ENCODE peak calls at places on chromosomes 5 and 9, in nine cellular contexts. One of them, this sample, is unnamed.
A peak's percentile ranks its signal among the peaks of the same experiment; 100 is the strongest.

GRCh38 chr5:79436224-79436623 is 77.7 kb downstream of the HOMER1 start:
- DNase-seq in HCT116: no peak
- DNase-seq in NCI-H1694 treated with DMSO at 0.1 percent for 48 hours: no peak
- DNase-seq in stimulated activated CD4-positive, alpha-beta T cell treated with anti-CD3 and anti-CD28 coated beads, Interleukin-1b, Interleukin-23, amount 100 ng/mL, for 1 hour: no peak
- DNase-seq in head of caudate nucleus: no peak
- DNase-seq in AG09319: no peak
- DNase-seq in COR-L47: no peak
- DNase-seq in HCEC 1CT: peak; percentile 87
- DNase-seq in GM23338: peak; percentile 8
- DNase-seq in this sample: no peak

GRCh38 chr9:137234055-137234697 is 3.5 kb downstream of the SLC34A3 start:
- DNase-seq in head of caudate nucleus: no peak
- DNase-seq in HCT116: no peak
- DNase-seq in stimulated activated CD4-positive, alpha-beta T cell treated with anti-CD3 and anti-CD28 coated beads, Interleukin-1b, Interleukin-23, amount 100 ng/mL, for 1 hour: no peak
- DNase-seq in HCEC 1CT: no peak
- DNase-seq in COR-L47: no peak
- DNase-seq in AG09319: no peak
- DNase-seq in NCI-H1694 treated with DMSO at 0.1 percent for 48 hours: no peak
- DNase-seq in GM23338: no peak
- DNase-seq in this sample: no peak

GRCh38 chr9:124258765-124259272 is 1.1 kb downstream of the NEK6 start:
- DNase-seq in COR-L47: no peak
- DNase-seq in AG09319: no peak
- DNase-seq in GM23338: peak; percentile 58
- DNase-seq in HCEC 1CT: no peak
- DNase-seq in HCT116: no peak
- DNase-seq in NCI-H1694 treated with DMSO at 0.1 percent for 48 hours: no peak
- DNase-seq in head of caudate nucleus: no peak
- DNase-seq in stimulated activated CD4-positive, alpha-beta T cell treated with anti-CD3 and anti-CD28 coated beads, Interleukin-1b, Interleukin-23, amount 100 ng/mL, for 1 hour: no peak
- DNase-seq in this sample: no peak

GRCh38 chr9:76313771-76314170 is 80.5 kb downstream of the RFK start:
- DNase-seq in stimulated activated CD4-positive, alpha-beta T cell treated with anti-CD3 and anti-CD28 coated beads, Interleukin-1b, Interleukin-23, amount 100 ng/mL, for 1 hour: no peak
- DNase-seq in AG09319: no peak
- DNase-seq in HCEC 1CT: no peak
- DNase-seq in HCT116: no peak
- DNase-seq in NCI-H1694 treated with DMSO at 0.1 percent for 48 hours: no peak
- DNase-seq in head of caudate nucleus: no peak
- DNase-seq in GM23338: no peak
- DNase-seq in COR-L47: no peak
- DNase-seq in this sample: no peak

GRCh38 chr5:69415584-69415958 is 655 bp downstream of the MARVELD2 start:
- DNase-seq in AG09319: no peak
- DNase-seq in NCI-H1694 treated with DMSO at 0.1 percent for 48 hours: no peak
- DNase-seq in GM23338: peak; percentile 51
- DNase-seq in stimulated activated CD4-positive, alpha-beta T cell treated with anti-CD3 and anti-CD28 coated beads, Interleukin-1b, Interleukin-23, amount 100 ng/mL, for 1 hour: no peak
- DNase-seq in HCEC 1CT: no peak
- DNase-seq in HCT116: peak; percentile 7
- DNase-seq in COR-L47: peak; percentile 38
- DNase-seq in head of caudate nucleus: no peak
- DNase-seq in this sample: no peak

GRCh38 chr5:18314192-18314778 is 680.0 kb downstream of the TAF11L14 start:
- DNase-seq in HCT116: peak; percentile 6
- DNase-seq in GM23338: peak; percentile 44
- DNase-seq in NCI-H1694 treated with DMSO at 0.1 percent for 48 hours: peak; percentile 58
- DNase-seq in stimulated activated CD4-positive, alpha-beta T cell treated with anti-CD3 and anti-CD28 coated beads, Interleukin-1b, Interleukin-23, amount 100 ng/mL, for 1 hour: no peak
- DNase-seq in COR-L47: peak; percentile 16
- DNase-seq in AG09319: no peak
- DNase-seq in head of caudate nucleus: no peak
- DNase-seq in HCEC 1CT: peak; percentile 2
- DNase-seq in this sample: no peak

GRCh38 chr5:80672140-80672736 is 17.5 kb upstream of the DHFR start:
- DNase-seq in head of caudate nucleus: peak; percentile 60
- DNase-seq in COR-L47: peak; percentile 60
- DNase-seq in HCT116: peak; percentile 54
- DNase-seq in AG09319: peak; percentile 44
- DNase-seq in HCEC 1CT: peak; percentile 62
- DNase-seq in stimulated activated CD4-positive, alpha-beta T cell treated with anti-CD3 and anti-CD28 coated beads, Interleukin-1b, Interleukin-23, amount 100 ng/mL, for 1 hour: peak; percentile 47
- DNase-seq in GM23338: peak; percentile 89
- DNase-seq in NCI-H1694 treated with DMSO at 0.1 percent for 48 hours: peak; percentile 66
- DNase-seq in this sample: peak; percentile 28

GRCh38 chr9:21479152-21479702 is 2.9 kb downstream of the IFNE start:
- DNase-seq in head of caudate nucleus: no peak
- DNase-seq in AG09319: no peak
- DNase-seq in COR-L47: no peak
- DNase-seq in GM23338: no peak
- DNase-seq in HCT116: no peak
- DNase-seq in stimulated activated CD4-positive, alpha-beta T cell treated with anti-CD3 and anti-CD28 coated beads, Interleukin-1b, Interleukin-23, amount 100 ng/mL, for 1 hour: no peak
- DNase-seq in HCEC 1CT: no peak
- DNase-seq in NCI-H1694 treated with DMSO at 0.1 percent for 48 hours: no peak
- DNase-seq in this sample: no peak

GRCh38 chr5:135565256-135565655 is 13.5 kb downstream of the CXCL14 start:
- DNase-seq in head of caudate nucleus: no peak
- DNase-seq in HCEC 1CT: no peak
- DNase-seq in COR-L47: no peak
- DNase-seq in stimulated activated CD4-positive, alpha-beta T cell treated with anti-CD3 and anti-CD28 coated beads, Interleukin-1b, Interleukin-23, amount 100 ng/mL, for 1 hour: no peak
- DNase-seq in GM23338: no peak
- DNase-seq in HCT116: no peak
- DNase-seq in NCI-H1694 treated with DMSO at 0.1 percent for 48 hours: no peak
- DNase-seq in AG09319: peak; percentile 12
- DNase-seq in this sample: no peak

GRCh38 chr5:69231851-69232250 is 2.8 kb upstream of the CDK7 start:
- DNase-seq in COR-L47: no peak
- DNase-seq in GM23338: no peak
- DNase-seq in AG09319: no peak
- DNase-seq in head of caudate nucleus: no peak
- DNase-seq in NCI-H1694 treated with DMSO at 0.1 percent for 48 hours: no peak
- DNase-seq in HCT116: no peak
- DNase-seq in stimulated activated CD4-positive, alpha-beta T cell treated with anti-CD3 and anti-CD28 coated beads, Interleukin-1b, Interleukin-23, amount 100 ng/mL, for 1 hour: no peak
- DNase-seq in HCEC 1CT: no peak
- DNase-seq in this sample: no peak

GRCh38 chr9:129568560-129569505 is 52.1 kb downstream of the C9orf50 start:
- DNase-seq in HCT116: no peak
- DNase-seq in COR-L47: peak; percentile 19
- DNase-seq in AG09319: no peak
- DNase-seq in GM23338: peak; percentile 65
- DNase-seq in NCI-H1694 treated with DMSO at 0.1 percent for 48 hours: no peak
- DNase-seq in stimulated activated CD4-positive, alpha-beta T cell treated with anti-CD3 and anti-CD28 coated beads, Interleukin-1b, Interleukin-23, amount 100 ng/mL, for 1 hour: no peak
- DNase-seq in head of caudate nucleus: peak; percentile 69
- DNase-seq in HCEC 1CT: peak; percentile 11
- DNase-seq in this sample: no peak

GRCh38 chr5:756865-757345 is 27.6 kb downstream of the ZDHHC11B start:
- DNase-seq in COR-L47: no peak
- DNase-seq in stimulated activated CD4-positive, alpha-beta T cell treated with anti-CD3 and anti-CD28 coated beads, Interleukin-1b, Interleukin-23, amount 100 ng/mL, for 1 hour: no peak
- DNase-seq in AG09319: no peak
- DNase-seq in GM23338: no peak
- DNase-seq in NCI-H1694 treated with DMSO at 0.1 percent for 48 hours: no peak
- DNase-seq in head of caudate nucleus: peak; percentile 29
- DNase-seq in HCEC 1CT: no peak
- DNase-seq in HCT116: no peak
- DNase-seq in this sample: no peak

GRCh38 chr9:114552716-114553115 is 34.9 kb upstream of the ATP6V1G1 start:
- DNase-seq in stimulated activated CD4-positive, alpha-beta T cell treated with anti-CD3 and anti-CD28 coated beads, Interleukin-1b, Interleukin-23, amount 100 ng/mL, for 1 hour: no peak
- DNase-seq in HCT116: no peak
- DNase-seq in GM23338: no peak
- DNase-seq in AG09319: no peak
- DNase-seq in COR-L47: no peak
- DNase-seq in head of caudate nucleus: no peak
- DNase-seq in NCI-H1694 treated with DMSO at 0.1 percent for 48 hours: no peak
- DNase-seq in HCEC 1CT: no peak
- DNase-seq in this sample: no peak

GRCh38 chr9:127099664-127100063 is 22.8 kb downstream of the ANGPTL2 start:
- DNase-seq in HCT116: no peak
- DNase-seq in stimulated activated CD4-positive, alpha-beta T cell treated with anti-CD3 and anti-CD28 coated beads, Interleukin-1b, Interleukin-23, amount 100 ng/mL, for 1 hour: no peak
- DNase-seq in HCEC 1CT: no peak
- DNase-seq in COR-L47: no peak
- DNase-seq in AG09319: no peak
- DNase-seq in GM23338: no peak
- DNase-seq in head of caudate nucleus: no peak
- DNase-seq in NCI-H1694 treated with DMSO at 0.1 percent for 48 hours: no peak
- DNase-seq in this sample: no peak

GRCh38 chr9:69898714-69899209 is 78.1 kb downstream of the CFAP95 start:
- DNase-seq in AG09319: peak; percentile 14
- DNase-seq in NCI-H1694 treated with DMSO at 0.1 percent for 48 hours: peak; percentile 22
- DNase-seq in HCT116: peak; percentile 85
- DNase-seq in head of caudate nucleus: no peak
- DNase-seq in HCEC 1CT: peak; percentile 91
- DNase-seq in stimulated activated CD4-positive, alpha-beta T cell treated with anti-CD3 and anti-CD28 coated beads, Interleukin-1b, Interleukin-23, amount 100 ng/mL, for 1 hour: no peak
- DNase-seq in GM23338: no peak
- DNase-seq in COR-L47: no peak
- DNase-seq in this sample: no peak

GRCh38 chr5:179839328-179840256 is 18.9 kb downstream of the SQSTM1 start:
- DNase-seq in head of caudate nucleus: no peak
- DNase-seq in COR-L47: no peak
- DNase-seq in stimulated activated CD4-positive, alpha-beta T cell treated with anti-CD3 and anti-CD28 coated beads, Interleukin-1b, Interleukin-23, amount 100 ng/mL, for 1 hour: no peak
- DNase-seq in NCI-H1694 treated with DMSO at 0.1 percent for 48 hours: no peak
- DNase-seq in GM23338: no peak
- DNase-seq in HCT116: no peak
- DNase-seq in AG09319: no peak
- DNase-seq in HCEC 1CT: no peak
- DNase-seq in this sample: no peak

GRCh38 chr9:70923941-70924340 is 197.5 kb downstream of the TRPM3 start:
- DNase-seq in GM23338: no peak
- DNase-seq in HCT116: no peak
- DNase-seq in NCI-H1694 treated with DMSO at 0.1 percent for 48 hours: no peak
- DNase-seq in AG09319: no peak
- DNase-seq in COR-L47: no peak
- DNase-seq in HCEC 1CT: no peak
- DNase-seq in stimulated activated CD4-positive, alpha-beta T cell treated with anti-CD3 and anti-CD28 coated beads, Interleukin-1b, Interleukin-23, amount 100 ng/mL, for 1 hour: no peak
- DNase-seq in head of caudate nucleus: no peak
- DNase-seq in this sample: no peak

GRCh38 chr9:133842174-133842573 is 104.0 kb upstream of the SARDH start:
- DNase-seq in NCI-H1694 treated with DMSO at 0.1 percent for 48 hours: no peak
- DNase-seq in stimulated activated CD4-positive, alpha-beta T cell treated with anti-CD3 and anti-CD28 coated beads, Interleukin-1b, Interleukin-23, amount 100 ng/mL, for 1 hour: no peak
- DNase-seq in AG09319: no peak
- DNase-seq in COR-L47: no peak
- DNase-seq in HCEC 1CT: no peak
- DNase-seq in HCT116: no peak
- DNase-seq in head of caudate nucleus: no peak
- DNase-seq in GM23338: peak; percentile 56
- DNase-seq in this sample: no peak

GRCh38 chr5:368162-369084 is 46.9 kb downstream of the AHRR start:
- DNase-seq in HCT116: no peak
- DNase-seq in AG09319: peak; percentile 68
- DNase-seq in stimulated activated CD4-positive, alpha-beta T cell treated with anti-CD3 and anti-CD28 coated beads, Interleukin-1b, Interleukin-23, amount 100 ng/mL, for 1 hour: no peak
- DNase-seq in GM23338: no peak
- DNase-seq in HCEC 1CT: peak; percentile 89
- DNase-seq in head of caudate nucleus: no peak
- DNase-seq in COR-L47: no peak
- DNase-seq in NCI-H1694 treated with DMSO at 0.1 percent for 48 hours: no peak
- DNase-seq in this sample: peak; percentile 73

GRCh38 chr5:32760091-32760509 is 49.0 kb downstream of the NPR3 start:
- DNase-seq in AG09319: peak; percentile 71
- DNase-seq in COR-L47: no peak
- DNase-seq in NCI-H1694 treated with DMSO at 0.1 percent for 48 hours: no peak
- DNase-seq in stimulated activated CD4-positive, alpha-beta T cell treated with anti-CD3 and anti-CD28 coated beads, Interleukin-1b, Interleukin-23, amount 100 ng/mL, for 1 hour: no peak
- DNase-seq in HCT116: no peak
- DNase-seq in GM23338: peak; percentile 9
- DNase-seq in HCEC 1CT: peak; percentile 94
- DNase-seq in head of caudate nucleus: no peak
- DNase-seq in this sample: no peak

This sample was measured in GM12878.